ENCODE peak calls at places on chromosomes 7 and 10, in four cellular contexts. C is H9; S is stimulated activated CD8-positive, alpha-beta memory T cell treated with anti-CD3 and anti-CD28 coated beads, Interleukin-7, amount 100 ng/mL, for 4 hours; G is Kasumi-1. V is an unnamed sample.

GRCh38 chr7:128841961-128842673 is 11.9 kb downstream of the FLNC start:
- DNase-seq in C (peak), S (peak), G (peak), V (peak)

GRCh38 chr7:151349507-151349853 is 7.9 kb downstream of the NUB1 start:
- DNase-seq in C (no peak), S (no peak), G (no peak), V (no peak)

GRCh38 chr7:79216236-79216635 is 237.2 kb downstream of the MAGI2 start:
- DNase-seq in C (no peak), S (no peak), G (no peak), V (peak)

GRCh38 chr7:142711722-142712616 is 37.3 kb upstream of the PRSS1 start:
- DNase-seq in C (no peak), S (peak), G (peak), V (no peak)

GRCh38 chr7:91892821-91893340 is 12.4 kb upstream of the MTERF1 start:
- DNase-seq in C (no peak), S (no peak), G (no peak), V (peak)

GRCh38 chr10:28722065-28722803 is 44.9 kb downstream of the BAMBI start:
- DNase-seq in C (peak), S (no peak), G (no peak), V (peak)

GRCh38 chr7:4755045-4755444 is 20.4 kb upstream of the AP5Z1 start:
- DNase-seq in C (no peak), S (no peak), G (no peak), V (no peak)

GRCh38 chr10:129193148-129193547 is 273.9 kb upstream of the MGMT start:
- DNase-seq in C (no peak), S (no peak), G (no peak), V (no peak)

GRCh38 chr10:2909921-2910320 is 157.4 kb upstream of the PFKP start:
- DNase-seq in C (no peak), S (no peak), G (no peak), V (no peak)

GRCh38 chr7:2719007-2719406 is 31.0 kb downstream of the AMZ1 start:
- DNase-seq in C (peak), S (peak), G (no peak), V (peak)

V was measured in endodermal cell.